ENCODE peak calls at places on chromosomes 1 and 21, in six cellular contexts. F is AG10803, V is HCT116, E is neural progenitor cell, Y is cardiac fibroblast, L is neural crest cell. Z is an unnamed sample.

GRCh38 chr1:246106342-246106763 is 400.7 kb downstream of the SMYD3 start:
- DNase-seq in F (no peak), V (no peak), E (no peak), Y (no peak), L (no peak), Z (no peak)

GRCh38 chr1:14924012-14924452 is 229.5 kb upstream of the TMEM51 start:
- DNase-seq in F (peak; percentile 79), V (peak; percentile 6), E (peak; percentile 88), Y (peak; percentile 30), L (peak; percentile 32), Z (peak; percentile 42)

GRCh38 chr1:48697066-48697707 is 79.5 kb downstream of the BEND5 start:
- DNase-seq in F (peak; percentile 16), V (peak; percentile 18), E (peak; percentile 71), Y (peak; percentile 32), L (peak; percentile 82), Z (peak; percentile 68)

GRCh38 chr1:54171636-54172035 is 18.8 kb upstream of the CDCP2 start:
- DNase-seq in F (no peak), V (no peak), E (no peak), Y (no peak), L (no peak), Z (no peak)

GRCh38 chr1:219498666-219499065 is 114.2 kb downstream of the ZC3H11B start:
- DNase-seq in F (peak; percentile 70), V (no peak), E (no peak), Y (peak; percentile 81), L (no peak), Z (peak; percentile 96)

GRCh38 chr1:211829343-211830054 is 1.1 kb downstream of the LPGAT1 start:
- DNase-seq in F (peak; percentile 29), V (no peak), E (peak; percentile 31), Y (peak; percentile 17), L (peak; percentile 29), Z (peak; percentile 47)

GRCh38 chr21:43195131-43196021 is 26.6 kb downstream of the CRYAA start:
- DNase-seq in F (no peak), V (no peak), E (no peak), Y (peak; percentile 72), L (no peak), Z (peak; percentile 63)

GRCh38 chr1:114173704-114174103 is 20.0 kb upstream of the SYT6 start:
- DNase-seq in F (no peak), V (no peak), E (no peak), Y (no peak), L (no peak), Z (no peak)

GRCh38 chr1:94983343-94983742 is 56.4 kb upstream of the CNN3 start:
- DNase-seq in F (peak; percentile 81), V (no peak), E (no peak), Y (peak; percentile 90), L (no peak), Z (no peak)

GRCh38 chr1:25566730-25567341 is 23.4 kb downstream of the LDLRAP1 start:
- DNase-seq in F (peak; percentile 92), V (no peak), E (peak; percentile 25), Y (peak; percentile 70), L (peak; percentile 48), Z (no peak)

GRCh38 chr1:235625340-235625739 is 24.2 kb downstream of the GNG4 start:
- DNase-seq in F (no peak), V (no peak), E (no peak), Y (no peak), L (no peak), Z (no peak)

GRCh38 chr1:183080406-183080805 is 57.2 kb downstream of the LAMC1 start:
- DNase-seq in F (peak; percentile 36), V (no peak), E (no peak), Y (peak; percentile 53), L (no peak), Z (no peak)

GRCh38 chr21:29465528-29465927 is 166.8 kb downstream of the BACH1 start:
- DNase-seq in F (no peak), V (no peak), E (no peak), Y (no peak), L (no peak), Z (no peak)

GRCh38 chr1:81799939-81800740 is 594 bp upstream of the ADGRL2 start:
- DNase-seq in F (peak; percentile 48), V (no peak), E (peak; percentile 94), Y (peak; percentile 80), L (peak; percentile 69), Z (peak; percentile 80)

GRCh38 chr1:108149796-108150467 is 50.2 kb downstream of the SLC25A24 start:
- DNase-seq in F (peak; percentile 62), V (no peak), E (no peak), Y (peak; percentile 30), L (no peak), Z (no peak)

DNA sequence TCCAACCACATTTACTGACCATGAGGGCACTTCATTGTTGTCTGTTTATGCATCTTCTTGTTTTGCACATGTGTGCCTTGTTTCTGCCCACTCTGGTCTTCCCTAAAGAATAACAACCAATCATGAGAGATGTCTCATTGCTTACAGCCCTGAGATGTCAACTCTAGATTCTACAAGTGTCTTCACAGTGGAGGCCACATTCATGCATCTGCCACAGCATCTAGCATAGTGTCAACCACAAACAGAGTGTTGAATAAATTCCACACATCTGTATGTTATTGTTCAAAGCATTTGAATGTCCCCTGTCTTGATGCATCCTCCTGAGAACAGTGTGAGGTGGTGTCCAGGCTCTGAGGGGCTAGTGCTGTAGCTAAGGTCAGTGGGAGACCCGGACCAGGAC is 43.1 kb downstream of the KCNC4 start:
- DNase-seq in F (no peak), V (no peak), E (no peak), Y (no peak), L (no peak), Z (no peak)
- TF ChIP-seq CTCF in F (no peak), V (no peak), E (no peak), Y (no peak), L (no peak), Z (no peak)

DNA sequence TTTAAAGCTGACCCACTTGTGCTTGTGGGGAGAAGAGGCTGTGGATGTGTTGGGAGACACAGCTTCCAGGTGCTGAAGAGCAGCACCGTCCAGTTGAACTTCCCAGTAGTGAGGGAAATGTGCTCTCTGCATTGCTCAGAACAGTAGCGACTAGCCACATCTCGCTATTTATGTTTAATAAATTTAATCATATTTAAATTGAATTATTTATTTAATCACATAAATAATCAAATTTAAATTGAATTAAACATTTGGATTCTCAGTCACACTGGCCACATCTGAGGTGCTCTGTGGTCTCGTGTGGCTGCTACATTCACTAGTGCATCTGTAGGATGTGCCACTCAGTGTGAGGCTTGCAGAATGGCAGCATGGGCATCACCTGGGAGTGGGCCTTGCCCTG is 20.1 kb downstream of the NTPCR start:
- DNase-seq in F (no peak), V (no peak), E (no peak), Y (no peak), L (no peak), Z (no peak)
- TF ChIP-seq CTCF in F (no peak), V (no peak), E (no peak), Y (no peak), L (no peak), Z (no peak)

GRCh38 chr1:243346016-243346415 is 90.2 kb downstream of the SDCCAG8 start:
- DNase-seq in F (no peak), V (no peak), E (peak; percentile 50), Y (no peak), L (no peak), Z (no peak)

GRCh38 chr1:243348331-243348730 is 92.5 kb downstream of the SDCCAG8 start:
- DNase-seq in F (no peak), V (no peak), E (no peak), Y (no peak), L (no peak), Z (no peak)

GRCh38 chr1:243346481-243346880 is 90.6 kb downstream of the SDCCAG8 start:
- DNase-seq in F (no peak), V (no peak), E (peak; percentile 84), Y (no peak), L (no peak), Z (no peak)

GRCh38 chr1:243343970-243344749 is 88.3 kb downstream of the SDCCAG8 start:
- DNase-seq in F (peak; percentile 51), V (peak; percentile 8), E (peak; percentile 74), Y (peak; percentile 64), L (no peak), Z (peak; percentile 79)

DNA sequence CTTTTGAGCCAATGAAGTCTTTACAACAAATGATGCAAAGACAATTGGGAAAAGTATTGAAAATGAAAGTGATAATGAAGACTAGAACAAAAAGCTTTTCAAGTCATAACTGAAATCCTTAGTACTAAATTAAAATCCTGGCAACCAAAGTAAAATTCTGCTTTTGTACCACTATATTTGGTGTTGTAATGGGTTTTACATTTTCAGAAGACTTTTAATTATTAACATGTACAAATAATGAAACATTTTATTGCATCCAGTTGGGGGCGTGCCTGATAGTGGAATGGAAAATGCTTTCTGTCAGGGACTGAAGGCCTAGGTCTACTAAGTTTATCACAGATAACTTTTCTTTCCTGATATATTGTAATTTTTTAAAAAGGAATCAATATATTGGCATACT is 89.4 kb downstream of the SDCCAG8 start:
- DNase-seq in F (peak; percentile 31), V (no peak), E (no peak), Y (peak; percentile 21), L (no peak), Z (no peak)
- TF ChIP-seq CTCF in F (peak; percentile 46), V (no peak), E (peak; percentile 22), Y (no peak), L (peak; percentile 27), Z (no peak)

GRCh38 chr1:240946926-240947325 is 335.0 kb upstream of the GREM2 start:
- DNase-seq in F (peak; percentile 61), V (no peak), E (peak; percentile 56), Y (peak; percentile 69), L (peak; percentile 28), Z (peak; percentile 85)
- TF ChIP-seq CTCF in F (peak; percentile 79), V (no peak), E (peak; percentile 48), Y (peak; percentile 54), L (peak; percentile 65), Z (peak; percentile 81)

DNA sequence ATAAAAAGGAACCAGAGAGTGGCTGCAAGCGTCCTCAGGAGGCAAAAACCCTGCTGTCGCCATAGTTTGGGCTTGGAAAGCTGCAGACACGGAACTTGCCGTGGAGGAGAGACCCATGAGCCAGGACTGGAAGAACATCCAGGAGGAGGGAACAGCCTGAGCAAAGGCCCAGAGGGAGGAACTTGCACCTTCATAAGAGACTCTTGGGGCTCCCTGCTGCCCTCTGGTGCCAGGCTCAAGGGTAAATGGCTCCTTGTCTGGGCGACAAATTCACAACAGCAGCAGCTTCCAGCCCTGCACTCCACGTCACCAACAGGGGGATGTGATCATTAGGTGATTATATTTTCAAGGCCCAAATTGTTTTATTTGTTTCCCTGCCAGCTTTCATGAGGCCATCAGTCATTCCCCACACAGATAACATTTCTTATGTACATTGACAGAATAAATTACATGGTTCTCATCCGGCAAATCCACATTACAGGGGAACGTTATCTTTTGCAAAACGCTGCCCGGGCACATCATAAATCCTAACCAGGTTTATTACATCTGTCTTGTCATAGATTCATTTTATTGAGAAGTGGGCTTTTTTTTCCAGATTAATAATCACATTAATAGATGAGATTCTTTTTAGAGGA is 143.0 kb upstream of the GRIK3 start:
- DNase-seq in F (peak; percentile 5), V (peak; percentile 64), E (peak; percentile 66), Y (peak; percentile 2), L (peak; percentile 40), Z (peak; percentile 53)
- TF ChIP-seq CTCF in F (peak; percentile 30), V (peak; percentile 69), E (peak; percentile 57), Y (no peak), L (peak; percentile 57), Z (peak; percentile 16)

GRCh38 chr1:56933161-56933560 is 32.7 kb downstream of the C8B start:
- DNase-seq in F (no peak), V (no peak), E (no peak), Y (no peak), L (no peak), Z (no peak)
- TF ChIP-seq CTCF in F (no peak), V (no peak), E (no peak), Y (no peak), L (no peak), Z (no peak)

Z was measured in MCF 10A.